ENCODE peak calls at places on chromosomes 4 and X, in ten cellular contexts. O is testis, P is IMR-90, Y is GM12891, A is upper lobe of left lung, S is ovary, Q is Peyer's patch, I is stomach, L is thyroid gland, R is lower leg skin. G is an unnamed sample.

GRCh38 chr4:1339489-1339888 is 7.5 kb upstream of the UVSSA start:
- DNase-seq in L (no peak), S (no peak), P (no peak), Q (no peak), O (no peak), A (no peak), Y (no peak), I (no peak), R (no peak), G (no peak)

GRCh38 chr4:22962186-22962786 is 269.5 kb downstream of the GBA3 start:
- DNase-seq in P (peak), L (no peak), I (no peak), Y (no peak), A (no peak), Q (no peak), O (peak), S (no peak), R (no peak), G (no peak)

GRCh38 chr4:148226341-148226740 is 215.9 kb downstream of the NR3C2 start:
- DNase-seq in S (no peak), R (no peak), A (no peak), P (no peak), Q (no peak), Y (no peak), L (no peak), O (no peak), I (no peak), G (no peak)

GRCh38 chr4:92535599-92535998 is 231.8 kb downstream of the GRID2 start:
- DNase-seq in A (no peak), O (no peak), I (no peak), Y (no peak), R (no peak), Q (no peak), P (no peak), L (no peak), S (no peak), G (no peak)

GRCh38 chr4:10670346-10670745 is 14.2 kb downstream of the CLNK start:
- DNase-seq in I (no peak), S (no peak), A (no peak), Q (no peak), O (no peak), L (peak), R (no peak), Y (no peak), P (no peak), G (no peak)

GRCh38 chrX:134898450-134898849 is 92.3 kb upstream of the SMIM10 start:
- DNase-seq in P (peak), Y (no peak), A (no peak), O (no peak), L (no peak), R (no peak), I (no peak), Q (no peak), S (no peak), G (no peak)

GRCh38 chr4:76125816-76126215 is 22.4 kb downstream of the NUP54 start:
- DNase-seq in Q (no peak), A (no peak), I (no peak), Y (no peak), O (no peak), P (no peak), L (no peak), R (no peak), S (no peak), G (no peak)

GRCh38 chrX:132216806-132217202 is 2.4 kb downstream of the RAP2C start:
- DNase-seq in L (no peak), A (no peak), I (no peak), Q (no peak), P (peak), S (no peak), O (no peak), R (no peak), Y (no peak), G (no peak)

GRCh38 chr4:107666134-107666533 is 53.9 kb downstream of the PAPSS1 start:
- DNase-seq in I (no peak), Y (no peak), P (peak), R (no peak), O (no peak), S (no peak), A (no peak), L (no peak), Q (no peak), G (no peak)

GRCh38 chr4:5037553-5038551 is 13.4 kb upstream of the STK32B start:
- DNase-seq in O (no peak), R (peak), S (no peak), A (peak), Y (no peak), L (no peak), Q (peak), I (no peak), P (peak), G (peak)

GRCh38 chrX:121322159-121322558 is 274.7 kb downstream of the GLUD2 start:
- DNase-seq in I (no peak), P (no peak), Y (no peak), R (no peak), S (no peak), Q (no peak), O (no peak), L (no peak), A (no peak), G (no peak)

GRCh38 chr4:129358571-129358970 is 262.6 kb downstream of the C4orf33 start:
- DNase-seq in I (no peak), S (no peak), Y (no peak), A (no peak), Q (no peak), O (no peak), P (peak), R (no peak), L (no peak), G (no peak)

GRCh38 chrX:131739823-131740222 is 195.9 kb downstream of the OR13H1 start:
- DNase-seq in I (no peak), L (no peak), R (peak), Q (no peak), Y (no peak), A (no peak), S (no peak), P (no peak), O (no peak), G (no peak)

GRCh38 chrX:149221246-149221645 is 283.9 kb downstream of the IDS start:
- DNase-seq in S (no peak), O (no peak), A (no peak), R (no peak), P (no peak), L (no peak), Y (no peak), Q (no peak), I (no peak), G (no peak)

GRCh38 chr4:106541253-106541652 is 172.7 kb upstream of the GIMD1 start:
- DNase-seq in I (no peak), A (no peak), P (peak), Y (no peak), R (no peak), L (no peak), O (no peak), S (no peak), Q (no peak), G (peak)

GRCh38 chr4:112348488-112349158 is 51.5 kb downstream of the ALPK1 start:
- DNase-seq in Q (no peak), Y (no peak), I (no peak), P (peak), O (peak), L (peak), S (no peak), A (peak), R (peak), G (peak)

GRCh38 chrX:132292753-132293152 is 73.5 kb upstream of the RAP2C start:
- DNase-seq in Y (peak), A (no peak), R (no peak), O (peak), Q (peak), P (peak), I (no peak), S (peak), L (peak), G (peak)

GRCh38 chrX:141467442-141467841 is 117.1 kb downstream of the SPANXA1 start:
- DNase-seq in O (no peak), R (no peak), S (no peak), L (no peak), Y (no peak), I (no peak), Q (no peak), P (peak), A (no peak), G (no peak)

GRCh38 chrX:56726609-56727008 is 2.4 kb upstream of the NBDY start:
- DNase-seq in R (no peak), S (no peak), L (no peak), Q (peak), I (no peak), O (peak), Y (no peak), A (no peak), P (peak), G (no peak)

GRCh38 chr4:25976780-25977179 is 62.8 kb downstream of the SMIM20 start:
- DNase-seq in P (no peak), R (no peak), Y (no peak), A (no peak), Q (no peak), O (no peak), S (no peak), I (no peak), L (no peak), G (no peak)

GRCh38 chr4:98890698-98891097 is 38.2 kb downstream of the EIF4E start:
- DNase-seq in I (no peak), Y (no peak), Q (no peak), S (no peak), P (no peak), R (no peak), O (no peak), A (no peak), L (no peak), G (no peak)

GRCh38 chrX:26952213-26952612 is 510.9 kb downstream of the PPP4R3C start:
- DNase-seq in O (no peak), L (no peak), S (no peak), I (no peak), R (no peak), A (no peak), Y (no peak), P (no peak), Q (no peak), G (no peak)

GRCh38 chr4:81452452-81453011 is 19.2 kb downstream of the RASGEF1B start:
- DNase-seq in S (no peak), Y (no peak), Q (no peak), O (no peak), I (no peak), P (peak), R (no peak), A (no peak), L (no peak), G (no peak)

GRCh38 chr4:132642196-132642817 is 506.8 kb upstream of the PCDH10 start:
- DNase-seq in I (no peak), A (no peak), L (no peak), R (no peak), Y (no peak), P (peak), O (peak), Q (no peak), S (no peak), G (no peak)

GRCh38 chr4:104592894-104593470 is 98.3 kb upstream of the CXXC4 start:
- DNase-seq in Q (no peak), R (no peak), P (peak), Y (no peak), I (no peak), L (no peak), S (no peak), A (no peak), O (no peak), G (no peak)

GRCh38 chr4:156098846-156099245 is 145.2 kb upstream of the CTSO start:
- DNase-seq in L (no peak), R (no peak), I (no peak), Y (no peak), P (no peak), O (no peak), Q (no peak), S (no peak), A (no peak), G (no peak)

GRCh38 chrX:109987884-109988283 is 15.0 kb upstream of the TMEM164 start:
- DNase-seq in Q (no peak), R (no peak), Y (no peak), P (no peak), O (no peak), A (no peak), S (no peak), L (no peak), I (no peak), G (no peak)

DNA sequence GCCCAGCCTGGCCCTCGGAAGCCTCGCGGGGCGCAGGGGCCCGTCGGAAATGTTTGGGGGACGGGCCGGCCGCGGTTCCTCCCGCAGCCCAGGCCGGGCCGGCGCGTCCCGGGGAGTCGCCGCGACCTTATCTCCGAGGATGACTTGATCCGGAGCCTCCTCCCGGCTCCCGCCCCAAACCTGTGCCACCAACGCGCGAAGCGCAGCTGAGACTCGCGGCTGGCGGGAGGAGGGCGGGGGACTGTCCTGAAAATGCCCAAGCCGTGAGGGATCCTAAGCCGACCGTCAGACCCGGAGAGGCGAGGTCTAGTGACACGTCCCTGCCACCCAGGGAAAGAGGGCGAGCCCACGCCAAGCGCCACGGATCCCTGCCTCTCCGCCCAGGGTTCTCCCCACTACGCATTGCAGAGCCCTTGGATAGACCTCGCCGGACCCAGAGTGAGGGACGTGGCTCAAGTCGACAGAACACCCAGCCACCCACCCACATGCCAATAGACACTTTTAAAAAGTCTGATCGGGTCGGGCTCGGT is 26.9 kb downstream of the UTP14A start:
- DNase-seq in O (peak), A (peak), R (no peak), S (peak), Q (peak), Y (no peak), L (peak), I (no peak), P (no peak), G (no peak)
- TF ChIP-seq POLR2A in O (no peak), A (no peak), R (no peak), S (no peak), Q (no peak), Y (no peak), L (no peak), I (no peak), P (no peak), G (no peak)

GRCh38 chr4:165475706-165476070 is 96.9 kb downstream of the CPE start:
- DNase-seq in I (no peak), P (no peak), A (no peak), Q (no peak), L (no peak), R (no peak), Y (no peak), S (no peak), O (no peak), G (no peak)

GRCh38 chr4:165477799-165478198 is 99.0 kb downstream of the CPE start:
- DNase-seq in I (no peak), S (no peak), R (no peak), A (no peak), L (no peak), O (no peak), Y (no peak), Q (no peak), P (no peak), G (no peak)

GRCh38 chr4:165478260-165478659 is 99.5 kb downstream of the CPE start:
- DNase-seq in S (no peak), R (no peak), I (no peak), Y (no peak), O (no peak), A (no peak), L (no peak), Q (no peak), P (no peak), G (no peak)

GRCh38 chr4:165474784-165475705 is 96.2 kb downstream of the CPE start:
- DNase-seq in Q (no peak), P (no peak), R (no peak), O (no peak), Y (no peak), L (no peak), A (no peak), S (no peak), I (no peak), G (no peak)

DNA sequence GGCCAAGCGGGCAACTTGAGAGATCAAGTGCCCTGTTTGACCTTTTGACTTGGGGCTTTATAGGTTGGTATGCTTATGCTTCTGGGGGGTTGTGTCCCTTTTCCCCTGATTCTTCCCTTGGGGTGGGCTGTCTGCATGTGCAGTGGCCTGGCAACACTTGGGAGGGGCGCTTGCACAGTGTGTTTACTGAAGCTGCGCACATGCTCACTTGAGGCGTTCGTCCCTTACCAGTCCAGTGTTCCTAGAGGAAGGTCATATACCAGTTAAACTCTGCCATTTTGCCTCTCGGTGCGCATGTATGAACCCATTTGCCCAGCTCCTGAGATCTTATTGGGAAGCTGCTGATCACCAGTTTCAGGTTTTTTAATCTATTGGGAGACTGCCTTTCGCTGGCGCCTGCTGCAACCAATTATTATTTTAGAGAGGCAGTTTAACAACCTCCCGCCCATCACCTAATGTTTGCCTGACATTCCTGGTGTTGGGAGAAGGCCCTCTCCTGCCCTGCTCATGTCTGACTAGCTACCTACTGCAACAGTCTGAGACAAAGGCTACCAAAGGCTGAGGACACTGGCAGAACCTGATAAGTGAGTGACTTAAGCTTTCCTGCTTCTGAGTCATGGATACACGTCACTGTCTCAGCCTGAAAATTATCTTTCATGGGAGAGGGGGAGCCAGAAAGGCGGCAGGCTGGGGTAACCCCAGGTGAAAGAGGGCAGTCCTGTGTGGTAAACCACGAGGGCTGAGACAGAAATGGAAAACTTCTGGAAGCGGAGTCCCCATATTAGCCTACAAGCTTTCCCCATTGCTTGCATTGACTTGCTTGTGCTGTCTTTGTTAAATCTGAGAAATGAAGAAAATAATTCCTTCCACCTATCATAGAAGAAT is 97.6 kb downstream of the CPE start:
- DNase-seq in O (no peak), A (no peak), Y (no peak), Q (no peak), S (no peak), P (peak), L (peak), R (no peak), I (no peak), G (peak)
- TF ChIP-seq POLR2A in O (no peak), A (no peak), Y (no peak), Q (no peak), S (no peak), P (no peak), L (no peak), R (no peak), I (no peak), G (no peak)

GRCh38 chr4:138804705-138805104 is 210.9 kb upstream of the NOCT start:
- DNase-seq in Y (no peak), L (no peak), O (no peak), Q (no peak), I (no peak), S (no peak), A (no peak), P (peak), R (no peak), G (no peak)
- TF ChIP-seq POLR2A in Y (no peak), L (no peak), O (no peak), Q (no peak), I (no peak), S (no peak), A (no peak), P (no peak), R (no peak), G (no peak)

GRCh38 chr4:153244969-153245368 is 40.7 kb downstream of the TRIM2 start:
- DNase-seq in S (no peak), I (peak), A (no peak), Y (no peak), P (no peak), L (no peak), Q (no peak), O (no peak), R (no peak), G (no peak)
- TF ChIP-seq POLR2A in S (no peak), I (no peak), A (no peak), Y (no peak), P (no peak), L (no peak), Q (no peak), O (no peak), R (no peak), G (no peak)

GRCh38 chr4:138330531-138330930 is 88.4 kb upstream of the SLC7A11 start:
- DNase-seq in P (peak), Q (no peak), I (no peak), R (no peak), S (no peak), Y (no peak), L (no peak), O (no peak), A (no peak), G (no peak)

GRCh38 chr4:138338840-138339239 is 96.7 kb upstream of the SLC7A11 start:
- DNase-seq in I (no peak), P (no peak), R (no peak), Q (no peak), L (no peak), S (no peak), Y (no peak), O (no peak), A (no peak), G (no peak)

GRCh38 chr4:138329506-138330070 is 87.4 kb upstream of the SLC7A11 start:
- DNase-seq in I (no peak), R (no peak), P (no peak), Y (no peak), L (no peak), Q (no peak), S (no peak), O (no peak), A (no peak), G (no peak)

GRCh38 chr4:138334346-138335016 is 92.3 kb upstream of the SLC7A11 start:
- DNase-seq in L (no peak), Y (no peak), Q (no peak), O (no peak), P (no peak), A (peak), R (no peak), I (peak), S (no peak), G (no peak)
- TF ChIP-seq POLR2A in L (no peak), Y (no peak), Q (no peak), O (no peak), P (no peak), A (no peak), R (no peak), I (no peak), S (no peak), G (no peak)

GRCh38 chrX:106731590-106731989 is 5.1 kb downstream of the RNF128 start:
- DNase-seq in A (no peak), Q (no peak), Y (no peak), I (no peak), O (no peak), L (no peak), P (no peak), R (no peak), S (no peak), G (no peak)

GRCh38 chrX:106728337-106728736 is 1.8 kb downstream of the RNF128 start:
- DNase-seq in O (no peak), Y (no peak), S (no peak), L (peak), I (no peak), P (no peak), A (peak), Q (no peak), R (no peak), G (no peak)

GRCh38 chrX:106730385-106730784 is 3.9 kb downstream of the RNF128 start:
- DNase-seq in R (no peak), L (no peak), Q (no peak), A (no peak), O (no peak), S (no peak), I (no peak), P (peak), Y (no peak), G (no peak)

GRCh38 chrX:106726485-106727437 is at the start of gene RNF128:
- DNase-seq in S (peak), Y (no peak), A (peak), Q (peak), I (peak), L (peak), R (no peak), P (peak), O (peak), G (no peak)
- TF ChIP-seq POLR2A in S (no peak), Y (no peak), A (no peak), Q (peak), I (no peak), L (peak), R (no peak), P (no peak), O (no peak), G (no peak)

G was measured in H54.